ENCODE peak calls at places on chromosomes 6 and 20, in seven cellular contexts. Y, R, Q, G, N, F and L are unnamed samples.

GRCh38 chr20:35618372-35619131 is 2.9 kb downstream of the SPAG4 start:
- DNase-seq in N (no peak), F (peak), R (peak), Q (peak), G (no peak), Y (peak), L (no peak)

GRCh38 chr6:2412731-2413130 is 167.3 kb upstream of the GMDS start:
- DNase-seq in G (no peak), R (no peak), N (no peak), Q (no peak), F (peak), Y (no peak), L (peak)

GRCh38 chr6:49462071-49462470 is 982 bp downstream of the MMUT start:
- DNase-seq in R (no peak), N (no peak), Y (no peak), G (no peak), F (peak), Q (no peak), L (no peak)

GRCh38 chr6:95866732-95867131 is 149.0 kb upstream of the FUT9 start:
- DNase-seq in Q (no peak), R (peak), G (no peak), N (no peak), Y (no peak), F (peak), L (no peak)

GRCh38 chr20:15278041-15278440 is 940.6 kb upstream of the FLRT3 start:
- DNase-seq in F (no peak), Q (no peak), N (no peak), G (no peak), R (no peak), Y (no peak), L (no peak)

GRCh38 chr6:145368075-145368474 is 367.2 kb downstream of the EPM2A start:
- DNase-seq in R (no peak), Y (no peak), G (no peak), Q (no peak), N (no peak), F (peak), L (no peak)

GRCh38 chr20:61857414-61857775 is 208.3 kb downstream of the TAF4 start:
- DNase-seq in G (no peak), N (no peak), Y (peak), Q (no peak), F (no peak), R (peak), L (no peak)

GRCh38 chr20:29742699-29743100 is 1514.8 kb upstream of the DEFB115 start:
- DNase-seq in F (no peak), R (no peak), Q (no peak), N (no peak), Y (peak), G (no peak), L (no peak)

GRCh38 chr6:109676724-109677123 is 14.3 kb downstream of the AK9 start:
- DNase-seq in F (no peak), R (no peak), N (no peak), G (no peak), Y (no peak), Q (no peak), L (no peak)

GRCh38 chr6:42417641-42418112 is 34.0 kb downstream of the TRERF1 start:
- DNase-seq in N (no peak), R (no peak), F (no peak), G (no peak), Y (no peak), Q (no peak), L (no peak)

GRCh38 chr6:137352859-137353258 is 133.7 kb upstream of the IFNGR1 start:
- DNase-seq in N (no peak), R (no peak), G (no peak), Q (no peak), Y (no peak), F (peak), L (no peak)

GRCh38 chr6:111468329-111469012 is 14.5 kb downstream of the REV3L start:
- DNase-seq in F (peak), N (no peak), R (no peak), G (no peak), Q (no peak), Y (no peak), L (no peak)

GRCh38 chr20:13494019-13494418 is 144.7 kb downstream of the TASP1 start:
- DNase-seq in N (no peak), G (no peak), R (no peak), F (peak), Y (no peak), Q (no peak), L (no peak)

GRCh38 chr6:149806127-149806526 is 56.6 kb downstream of the PCMT1 start:
- DNase-seq in F (no peak), G (no peak), N (no peak), Q (no peak), Y (no peak), R (no peak), L (no peak)

GRCh38 chr6:3247255-3248146 is 11.2 kb upstream of the PSMG4 start:
- DNase-seq in Q (no peak), G (no peak), N (peak), F (peak), Y (no peak), R (peak), L (peak)

GRCh38 chr6:63597142-63598000 is 25.1 kb downstream of the LOC128125822 start:
- DNase-seq in Q (no peak), G (no peak), N (no peak), Y (no peak), F (no peak), R (no peak), L (no peak)